ENCODE peak calls at places on chromosomes 11 and 22, in seven cellular contexts. L is stimulated activated CD4-positive, alpha-beta T cell treated with anti-CD3 and anti-CD28 coated beads, Interleukin-4, amount 100 ng/mL, for 1 hour; Y is PC-3; U is non-pigmented ciliary epithelial cell; C is astrocyte of the spinal cord; T is nucleus accumbens; H is GM12865. Z is an unnamed sample.

GRCh38 chr11:131077340-131077739 is 161.1 kb upstream of the SNX19 start:
- DNase-seq in H (no peak), T (no peak), C (no peak), Y (peak), L (no peak), U (no peak), Z (no peak)

GRCh38 chr11:8574798-8575197 is 19.2 kb downstream of the STK33 start:
- DNase-seq in Y (no peak), U (no peak), L (no peak), H (no peak), C (no peak), T (no peak), Z (no peak)

GRCh38 chr11:8082391-8083087 is 1.5 kb downstream of the TUB start:
- DNase-seq in Y (no peak), H (no peak), U (no peak), L (no peak), T (peak), C (no peak), Z (peak)

GRCh38 chr11:43516316-43516820 is 157.6 kb downstream of the TTC17 start:
- DNase-seq in H (no peak), L (no peak), Y (no peak), C (no peak), U (no peak), T (no peak), Z (no peak)

GRCh38 chr11:2428322-2428795 is 16.0 kb downstream of the TRPM5 start:
- DNase-seq in Y (peak), L (peak), H (peak), U (no peak), T (peak), C (peak), Z (no peak)

GRCh38 chr11:65492637-65493366 is 6.0 kb upstream of the MALAT1 start:
- DNase-seq in C (peak), T (peak), L (no peak), Y (no peak), H (peak), U (no peak), Z (no peak)

GRCh38 chr11:2584812-2585565 is 114.8 kb downstream of the KCNQ1OT1 start:
- DNase-seq in U (no peak), T (no peak), H (no peak), Y (no peak), C (no peak), L (peak), Z (no peak)

GRCh38 chr11:115042002-115042401 is 363.7 kb downstream of the NXPE2 start:
- DNase-seq in Y (no peak), T (no peak), L (no peak), U (no peak), C (no peak), H (no peak), Z (no peak)

GRCh38 chr22:17164392-17165024 is 5.4 kb upstream of the HDHD5 start:
- DNase-seq in Y (no peak), U (no peak), C (no peak), L (no peak), H (no peak), T (no peak), Z (no peak)

GRCh38 chr11:24828938-24829337 is 332.1 kb downstream of the LUZP2 start:
- DNase-seq in C (no peak), L (no peak), Y (peak), H (no peak), U (no peak), T (no peak), Z (no peak)

GRCh38 chr11:6656581-6656915 is 939 bp upstream of the DCHS1 start:
- DNase-seq in C (no peak), T (no peak), Y (no peak), L (no peak), H (no peak), U (no peak), Z (no peak)

GRCh38 chr11:103433976-103434375 is 324.8 kb downstream of the DYNC2H1 start:
- DNase-seq in T (no peak), C (no peak), Y (peak), H (no peak), L (no peak), U (no peak), Z (no peak)

GRCh38 chr22:38940985-38941384 is 16.4 kb upstream of the APOBEC3A start:
- DNase-seq in L (no peak), U (no peak), Y (peak), C (no peak), T (no peak), H (peak), Z (no peak)

GRCh38 chr11:108693852-108694251 is 29.0 kb downstream of the DDX10 start:
- DNase-seq in C (peak), L (no peak), U (no peak), H (no peak), T (no peak), Y (peak), Z (no peak)

Z was measured in HFF-Myc.